ENCODE peak calls at places on chromosomes 2 and 18, in seven cellular contexts. U, M, T, K, B, F and S are unnamed samples.

GRCh38 chr2:112866128-112866835 is 29.7 kb upstream of the IL1B start:
- DNase-seq in U (no peak), M (no peak), T (no peak), K (no peak), B (no peak), F (no peak), S (no peak)

GRCh38 chr2:16727256-16727655 is 61.6 kb upstream of the CYRIA start:
- DNase-seq in U (peak; percentile 28), M (no peak), T (no peak), K (no peak), B (no peak), F (no peak), S (no peak)

GRCh38 chr18:40911582-40912254 is 1043.3 kb upstream of the PIK3C3 start:
- DNase-seq in U (peak; percentile 12), M (no peak), T (no peak), K (no peak), B (no peak), F (no peak), S (no peak)

GRCh38 chr2:142037051-142037450 is 93.8 kb downstream of the LRP1B start:
- DNase-seq in U (no peak), M (no peak), T (no peak), K (no peak), B (no peak), F (no peak), S (no peak)

GRCh38 chr2:202025816-202026215 is 7.8 kb upstream of the FZD7 start:
- DNase-seq in U (no peak), M (no peak), T (no peak), K (no peak), B (no peak), F (no peak), S (no peak)

GRCh38 chr18:31998880-31999279 is 19.7 kb upstream of the RNF125 start:
- DNase-seq in U (no peak), M (no peak), T (no peak), K (no peak), B (no peak), F (no peak), S (no peak)

GRCh38 chr2:33297748-33298035 is 178.8 kb upstream of the RASGRP3 start:
- DNase-seq in U (no peak), M (no peak), T (no peak), K (no peak), B (no peak), F (no peak), S (no peak)

GRCh38 chr18:67278984-67279383 is 237.5 kb downstream of the DSEL start:
- DNase-seq in U (no peak), M (no peak), T (no peak), K (no peak), B (no peak), F (no peak), S (no peak)

GRCh38 chr2:218894168-218895157 is 13.8 kb downstream of the WNT10A start:
- DNase-seq in U (no peak), M (no peak), T (no peak), K (no peak), B (no peak), F (no peak), S (no peak)

GRCh38 chr2:15832310-15832709 is 108.0 kb upstream of the MYCN start:
- DNase-seq in U (no peak), M (no peak), T (no peak), K (no peak), B (no peak), F (no peak), S (no peak)

GRCh38 chr2:73004466-73004865 is 67.0 kb downstream of the SFXN5 start:
- DNase-seq in U (no peak), M (no peak), T (no peak), K (no peak), B (no peak), F (no peak), S (peak; percentile 31)

GRCh38 chr18:9380571-9381390 is 46.2 kb downstream of the TWSG1 start:
- DNase-seq in U (no peak), M (no peak), T (no peak), K (no peak), B (no peak), F (no peak), S (no peak)

GRCh38 chr18:26432651-26433424 is 115.5 kb downstream of the KCTD1 start:
- DNase-seq in U (no peak), M (no peak), T (no peak), K (no peak), B (no peak), F (no peak), S (no peak)

GRCh38 chr2:126859631-126860030 is 39.1 kb upstream of the TEX51 start:
- DNase-seq in U (no peak), M (no peak), T (no peak), K (no peak), B (no peak), F (no peak), S (no peak)